ENCODE peak calls at places on chromosomes 16 and 17, in nine cellular contexts. F is cardiac fibroblast, D is SK-N-SH, H is AG20443, B is upper lobe of right lung, R is right cardiac atrium, L is AML-193, M is anterior cingulate cortex, T is non-pigmented ciliary epithelial cell. E is an unnamed sample.

GRCh38 chr16:81831722-81832126 is 52.6 kb downstream of the PLCG2 start:
- DNase-seq in R (peak; percentile 73), D (no peak), M (peak; percentile 4), T (no peak), H (no peak), B (peak; percentile 84), F (no peak), L (peak; percentile 98), E (peak; percentile 67)

GRCh38 chr16:3458852-3459361 is 15.4 kb downstream of the NAA60 start:
- DNase-seq in T (no peak), R (no peak), B (no peak), D (no peak), H (no peak), F (peak; percentile 36), L (peak; percentile 14), M (no peak), E (no peak)

GRCh38 chr16:56321159-56321558 is 104.2 kb downstream of the AMFR start:
- DNase-seq in R (peak; percentile 9), H (no peak), D (no peak), M (no peak), T (no peak), L (no peak), F (no peak), B (no peak), E (no peak)

GRCh38 chr16:20300312-20301097 is 26.8 kb downstream of the GP2 start:
- DNase-seq in L (peak; percentile 59), F (peak; percentile 58), T (peak; percentile 4), M (no peak), D (peak; percentile 67), B (no peak), R (peak; percentile 53), H (peak; percentile 75), E (no peak)

GRCh38 chr16:85296859-85297698 is 184.8 kb upstream of the CIBAR2 start:
- DNase-seq in L (peak; percentile 27), T (no peak), R (peak; percentile 64), D (peak; percentile 72), M (peak; percentile 4), B (peak; percentile 80), F (peak; percentile 36), H (peak; percentile 74), E (no peak)

GRCh38 chr17:49454050-49454449 is 39.4 kb upstream of the PHB1 start:
- DNase-seq in T (no peak), D (no peak), L (no peak), R (no peak), F (peak; percentile 21), H (peak; percentile 79), B (no peak), M (peak; percentile 21), E (no peak)

GRCh38 chr16:4157376-4157825 is 41.2 kb upstream of the ADCY9 start:
- DNase-seq in R (no peak), L (no peak), F (no peak), D (no peak), H (no peak), M (no peak), B (no peak), T (no peak), E (no peak)

GRCh38 chr16:25855818-25856217 is 164.1 kb downstream of the HS3ST4 start:
- DNase-seq in B (no peak), M (no peak), R (no peak), D (no peak), F (no peak), H (no peak), T (no peak), L (no peak), E (no peak)

GRCh38 chr17:27995554-27995953 is 46.9 kb upstream of the NLK start:
- DNase-seq in R (no peak), M (no peak), T (no peak), F (no peak), D (no peak), B (no peak), L (no peak), H (no peak), E (no peak)

GRCh38 chr17:65222216-65222738 is 85.1 kb downstream of the RGS9 start:
- DNase-seq in R (no peak), M (no peak), D (no peak), H (peak; percentile 48), B (no peak), L (no peak), T (no peak), F (no peak), E (no peak)

E was measured in SIG-M5.